ENCODE peak calls at places on chromosomes 11 and 22, in six cellular contexts. One of them, this sample, is unnamed.

GRCh38 chr22:47102081-47102480 is 339.6 kb downstream of the TBC1D22A start:
- DNase-seq in K562: no peak
- DNase-seq in HepG2: no peak
- DNase-seq in IMR-90: no peak
- DNase-seq in A549: no peak
- DNase-seq in GM12878: no peak
- DNase-seq in this sample: no peak

GRCh38 chr11:3161309-3161708 is 3.8 kb downstream of the OSBPL5 start:
- DNase-seq in GM12878: no peak
- DNase-seq in HepG2: no peak
- DNase-seq in IMR-90: no peak
- DNase-seq in K562: no peak
- DNase-seq in A549: no peak
- DNase-seq in this sample: no peak

GRCh38 chr22:40238425-40239344 is 61.0 kb downstream of the TNRC6B start:
- DNase-seq in K562: no peak
- DNase-seq in IMR-90: peak
- DNase-seq in A549: peak
- DNase-seq in HepG2: no peak
- DNase-seq in GM12878: no peak
- DNase-seq in this sample: no peak

GRCh38 chr22:44968736-44969135 is 41.1 kb downstream of the PHF21B start:
- DNase-seq in HepG2: no peak
- DNase-seq in IMR-90: no peak
- DNase-seq in K562: peak
- DNase-seq in A549: no peak
- DNase-seq in GM12878: no peak
- DNase-seq in this sample: no peak

GRCh38 chr22:46721716-46722115 is 16.3 kb downstream of the CERK start:
- DNase-seq in K562: no peak
- DNase-seq in GM12878: no peak
- DNase-seq in IMR-90: no peak
- DNase-seq in A549: no peak
- DNase-seq in HepG2: no peak
- DNase-seq in this sample: no peak

GRCh38 chr11:1326435-1327063 is 17.1 kb upstream of the TOLLIP start:
- DNase-seq in A549: no peak
- DNase-seq in K562: peak
- DNase-seq in GM12878: no peak
- DNase-seq in IMR-90: peak
- DNase-seq in HepG2: no peak
- DNase-seq in this sample: no peak

GRCh38 chr11:131025020-131025419 is 108.7 kb upstream of the SNX19 start:
- DNase-seq in K562: peak
- DNase-seq in IMR-90: peak
- DNase-seq in A549: peak
- DNase-seq in HepG2: peak
- DNase-seq in GM12878: no peak
- DNase-seq in this sample: peak

GRCh38 chr11:66686100-66686785 is 8.6 kb upstream of the RBM4B start:
- DNase-seq in HepG2: no peak
- DNase-seq in A549: no peak
- DNase-seq in K562: no peak
- DNase-seq in GM12878: no peak
- DNase-seq in IMR-90: no peak
- DNase-seq in this sample: no peak

GRCh38 chr11:113189909-113190667 is 124.3 kb upstream of the TTC12 start:
- DNase-seq in IMR-90: no peak
- DNase-seq in HepG2: no peak
- DNase-seq in A549: peak
- DNase-seq in GM12878: no peak
- DNase-seq in K562: peak
- DNase-seq in this sample: no peak

GRCh38 chr22:46366801-46367706 is 31.5 kb downstream of the TRMU start:
- DNase-seq in GM12878: no peak
- DNase-seq in A549: no peak
- DNase-seq in IMR-90: no peak
- DNase-seq in K562: no peak
- DNase-seq in HepG2: no peak
- DNase-seq in this sample: no peak

GRCh38 chr11:5631969-5632635 is 7.3 kb downstream of the TRIM34 start:
- DNase-seq in K562: no peak
- DNase-seq in A549: no peak
- DNase-seq in HepG2: no peak
- DNase-seq in IMR-90: no peak
- DNase-seq in GM12878: peak
- DNase-seq in this sample: no peak

GRCh38 chr11:9717719-9718118 is 53.8 kb downstream of the SWAP70 start:
- DNase-seq in IMR-90: no peak
- DNase-seq in K562: no peak
- DNase-seq in GM12878: no peak
- DNase-seq in A549: no peak
- DNase-seq in HepG2: no peak
- DNase-seq in this sample: no peak

GRCh38 chr11:82732734-82733443 is 775 bp downstream of the FAM181B start:
- DNase-seq in A549: no peak
- DNase-seq in IMR-90: no peak
- DNase-seq in GM12878: no peak
- DNase-seq in HepG2: no peak
- DNase-seq in K562: no peak
- DNase-seq in this sample: peak

GRCh38 chr11:7575841-7576451 is 62.1 kb downstream of the PPFIBP2 start:
- DNase-seq in K562: no peak
- DNase-seq in A549: peak
- DNase-seq in HepG2: peak
- DNase-seq in IMR-90: no peak
- DNase-seq in GM12878: no peak
- DNase-seq in this sample: no peak

GRCh38 chr22:50320116-50320515 is 6.7 kb downstream of the DENND6B start:
- DNase-seq in IMR-90: no peak
- DNase-seq in A549: no peak
- DNase-seq in HepG2: no peak
- DNase-seq in GM12878: no peak
- DNase-seq in K562: no peak
- DNase-seq in this sample: no peak

GRCh38 chr22:27800250-27801131 is 1.1 kb downstream of the MN1 start:
- DNase-seq in A549: no peak
- DNase-seq in HepG2: no peak
- DNase-seq in IMR-90: no peak
- DNase-seq in K562: no peak
- DNase-seq in GM12878: no peak
- DNase-seq in this sample: peak

GRCh38 chr11:97610000-97610399 is 1220.2 kb downstream of the JRKL start:
- DNase-seq in HepG2: no peak
- DNase-seq in GM12878: no peak
- DNase-seq in IMR-90: no peak
- DNase-seq in K562: peak
- DNase-seq in A549: peak
- DNase-seq in this sample: no peak

GRCh38 chr22:42699281-42699681 is 21.4 kb downstream of the A4GALT start:
- DNase-seq in IMR-90: no peak
- DNase-seq in HepG2: no peak
- DNase-seq in GM12878: no peak
- DNase-seq in A549: no peak
- DNase-seq in K562: no peak
- DNase-seq in this sample: no peak

GRCh38 chr11:11621881-11622706 is at the start of gene GALNT18:
- DNase-seq in K562: peak
- DNase-seq in HepG2: peak
- DNase-seq in IMR-90: peak
- DNase-seq in GM12878: peak
- DNase-seq in A549: peak
- DNase-seq in this sample: peak

GRCh38 chr11:92707173-92707619 is 262.3 kb upstream of the MTNR1B start:
- DNase-seq in HepG2: no peak
- DNase-seq in A549: no peak
- DNase-seq in IMR-90: no peak
- DNase-seq in K562: no peak
- DNase-seq in GM12878: no peak
- DNase-seq in this sample: peak

DNA sequence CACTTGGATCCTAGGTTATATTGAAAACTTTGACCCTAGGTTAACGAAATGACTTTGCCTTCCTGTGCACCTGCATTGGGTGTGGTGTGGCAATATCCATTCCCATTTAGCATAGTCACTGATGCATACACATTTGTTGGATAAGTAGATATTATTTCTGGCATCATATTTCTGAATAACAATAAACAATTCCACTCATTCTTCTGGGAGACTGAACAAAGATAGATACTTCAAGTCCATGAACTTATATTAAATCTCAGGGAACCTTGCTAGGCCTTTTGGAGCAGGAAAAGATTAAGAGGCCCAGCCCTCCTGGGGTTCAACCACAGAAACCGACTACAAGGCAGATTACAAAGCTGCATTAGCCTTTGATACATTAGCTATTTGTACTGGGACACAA is 118.9 kb downstream of the MSANTD4 start:
- DNase-seq in K562: no peak
- DNase-seq in GM12878: no peak
- DNase-seq in HepG2: no peak
- DNase-seq in IMR-90: peak
- DNase-seq in A549: no peak
- DNase-seq in this sample: no peak
- TF ChIP-seq BHLHE40 in K562: no peak
- TF ChIP-seq BHLHE40 in GM12878: no peak
- TF ChIP-seq BHLHE40 in HepG2: no peak
- TF ChIP-seq BHLHE40 in IMR-90: no peak
- TF ChIP-seq BHLHE40 in A549: no peak
- TF ChIP-seq BHLHE40 in this sample: no peak

GRCh38 chr11:78110830-78111229 is 28.6 kb downstream of the ALG8 start:
- DNase-seq in K562: no peak
- DNase-seq in A549: no peak
- DNase-seq in HepG2: no peak
- DNase-seq in IMR-90: peak
- DNase-seq in GM12878: no peak
- DNase-seq in this sample: no peak
- TF ChIP-seq BHLHE40 in K562: no peak
- TF ChIP-seq BHLHE40 in A549: no peak
- TF ChIP-seq BHLHE40 in HepG2: no peak
- TF ChIP-seq BHLHE40 in IMR-90: no peak
- TF ChIP-seq BHLHE40 in GM12878: no peak
- TF ChIP-seq BHLHE40 in this sample: no peak

DNA sequence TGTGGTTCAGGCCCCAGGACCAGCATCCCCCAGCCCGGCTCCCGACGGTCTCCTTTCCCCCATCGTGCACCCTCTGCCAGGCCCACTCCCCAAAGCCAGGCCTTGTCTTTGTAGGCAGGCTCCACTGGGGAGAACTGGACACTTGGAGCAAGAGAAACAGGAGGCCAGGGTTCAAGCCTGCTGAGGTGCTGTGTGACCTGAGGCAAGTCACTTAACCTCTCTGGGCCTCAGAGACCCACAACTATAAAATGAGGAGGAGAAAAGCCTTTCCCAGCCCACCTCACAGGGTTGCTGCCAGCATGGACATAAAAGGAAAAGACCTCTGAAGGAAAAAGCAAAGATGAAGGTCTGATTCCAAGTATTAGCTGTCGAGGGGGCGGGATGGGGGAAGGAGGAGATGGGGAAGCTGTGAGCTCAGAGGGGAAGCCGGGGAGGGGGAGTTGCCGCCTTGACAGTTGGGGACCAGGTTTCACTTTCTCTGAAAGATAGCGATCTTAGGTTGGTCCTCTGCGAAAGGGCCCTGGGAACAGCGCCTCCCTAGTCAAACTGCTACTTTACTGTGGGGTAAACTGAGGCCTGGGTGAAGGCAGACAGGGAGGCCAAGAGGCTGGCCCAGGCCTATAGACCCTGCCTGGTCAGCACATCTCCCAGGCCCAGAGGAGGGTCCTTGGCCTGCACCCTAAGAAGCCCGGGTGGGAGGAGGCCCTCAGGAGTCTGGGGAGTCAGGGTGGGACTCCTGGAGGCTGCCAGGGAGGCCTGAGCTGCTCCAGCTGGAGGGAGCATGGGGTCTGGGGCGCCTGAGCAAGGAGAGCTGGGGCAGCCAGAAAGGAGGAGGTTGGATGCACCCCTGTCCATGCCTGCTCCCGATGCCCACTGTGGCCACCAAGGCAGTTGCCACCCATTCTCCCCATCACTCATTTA is 991 bp upstream of the OSM start:
- DNase-seq in K562: no peak
- DNase-seq in GM12878: no peak
- DNase-seq in IMR-90: no peak
- DNase-seq in A549: no peak
- DNase-seq in HepG2: no peak
- DNase-seq in this sample: no peak
- TF ChIP-seq BHLHE40 in K562: no peak
- TF ChIP-seq BHLHE40 in GM12878: no peak
- TF ChIP-seq BHLHE40 in IMR-90: no peak
- TF ChIP-seq BHLHE40 in A549: no peak
- TF ChIP-seq BHLHE40 in HepG2: no peak
- TF ChIP-seq BHLHE40 in this sample: no peak

GRCh38 chr11:95067828-95068244 is 1.1 kb downstream of the SRSF8 start:
- DNase-seq in HepG2: no peak
- DNase-seq in K562: peak
- DNase-seq in IMR-90: no peak
- DNase-seq in A549: no peak
- DNase-seq in GM12878: no peak
- DNase-seq in this sample: no peak
- TF ChIP-seq BHLHE40 in HepG2: no peak
- TF ChIP-seq BHLHE40 in K562: no peak
- TF ChIP-seq BHLHE40 in IMR-90: no peak
- TF ChIP-seq BHLHE40 in A549: no peak
- TF ChIP-seq BHLHE40 in GM12878: no peak
- TF ChIP-seq BHLHE40 in this sample: no peak

GRCh38 chr22:22547226-22547625 is 11.8 kb downstream of the PRAME start:
- DNase-seq in K562: no peak
- DNase-seq in IMR-90: no peak
- DNase-seq in HepG2: no peak
- DNase-seq in A549: no peak
- DNase-seq in GM12878: no peak
- DNase-seq in this sample: no peak

GRCh38 chr22:22545084-22545483 is 14.0 kb downstream of the PRAME start:
- DNase-seq in IMR-90: no peak
- DNase-seq in K562: no peak
- DNase-seq in GM12878: no peak
- DNase-seq in A549: no peak
- DNase-seq in HepG2: no peak
- DNase-seq in this sample: no peak

GRCh38 chr22:22548349-22548716 is 10.7 kb downstream of the PRAME start:
- DNase-seq in IMR-90: no peak
- DNase-seq in A549: no peak
- DNase-seq in HepG2: no peak
- DNase-seq in GM12878: no peak
- DNase-seq in K562: no peak
- DNase-seq in this sample: no peak

GRCh38 chr22:22547692-22548348 is 11.2 kb downstream of the PRAME start:
- DNase-seq in K562: no peak
- DNase-seq in GM12878: no peak
- DNase-seq in HepG2: no peak
- DNase-seq in IMR-90: no peak
- DNase-seq in A549: no peak
- DNase-seq in this sample: no peak

GRCh38 chr22:22546490-22546889 is 12.6 kb downstream of the PRAME start:
- DNase-seq in GM12878: no peak
- DNase-seq in HepG2: no peak
- DNase-seq in A549: no peak
- DNase-seq in K562: peak
- DNase-seq in IMR-90: peak
- DNase-seq in this sample: no peak
- TF ChIP-seq BHLHE40 in GM12878: no peak
- TF ChIP-seq BHLHE40 in HepG2: no peak
- TF ChIP-seq BHLHE40 in A549: no peak
- TF ChIP-seq BHLHE40 in K562: no peak
- TF ChIP-seq BHLHE40 in IMR-90: no peak
- TF ChIP-seq BHLHE40 in this sample: no peak

This sample was measured in HEK293T.